ENCODE peak calls at places on chromosome 19, in six cellular contexts. R is small intestine, C is uterus, A is neuronal stem cell, N is fibroblast of lung, I is lung. H is an unnamed sample.

GRCh38 chr19:6276447-6276846 is 3.3 kb downstream of the MLLT1 start:
- DNase-seq in R (no peak), C (peak), A (no peak), N (peak), I (peak), H (peak)

GRCh38 chr19:13028027-13028426 is 32.8 kb downstream of the NFIX start:
- DNase-seq in R (no peak), C (no peak), A (no peak), N (no peak), I (no peak), H (no peak)

GRCh38 chr19:15374105-15374651 is 5.4 kb downstream of the AKAP8 start:
- DNase-seq in R (no peak), C (no peak), A (no peak), N (no peak), I (no peak), H (no peak)

GRCh38 chr19:37506387-37507166 is at the start of gene ZNF793:
- DNase-seq in R (peak), C (peak), A (peak), N (peak), I (peak), H (peak)

GRCh38 chr19:34305221-34306058 is 51.1 kb downstream of the GARRE1 start:
- DNase-seq in R (no peak), C (no peak), A (no peak), N (no peak), I (no peak), H (no peak)

GRCh38 chr19:55683449-55684261 is 8.6 kb downstream of the EPN1 start:
- DNase-seq in R (peak), C (no peak), A (no peak), N (no peak), I (peak), H (no peak)

GRCh38 chr19:48836089-48837017 is at the start of gene HSD17B14:
- DNase-seq in R (no peak), C (peak), A (peak), N (peak), I (no peak), H (no peak)

GRCh38 chr19:47232422-47233211 is 1.6 kb upstream of the BBC3 start:
- DNase-seq in R (peak), C (no peak), A (no peak), N (peak), I (no peak), H (no peak)

GRCh38 chr19:56125806-56126590 is 4.9 kb upstream of the ZNF787 start:
- DNase-seq in R (peak), C (no peak), A (no peak), N (peak), I (no peak), H (no peak)

GRCh38 chr19:16226878-16227836 is 29.4 kb downstream of the AP1M1 start:
- DNase-seq in R (no peak), C (no peak), A (no peak), N (no peak), I (no peak), H (no peak)

GRCh38 chr19:11375143-11375948 is 880 bp downstream of the SWSAP1 start:
- DNase-seq in R (peak), C (peak), A (no peak), N (no peak), I (peak), H (peak)

DNA sequence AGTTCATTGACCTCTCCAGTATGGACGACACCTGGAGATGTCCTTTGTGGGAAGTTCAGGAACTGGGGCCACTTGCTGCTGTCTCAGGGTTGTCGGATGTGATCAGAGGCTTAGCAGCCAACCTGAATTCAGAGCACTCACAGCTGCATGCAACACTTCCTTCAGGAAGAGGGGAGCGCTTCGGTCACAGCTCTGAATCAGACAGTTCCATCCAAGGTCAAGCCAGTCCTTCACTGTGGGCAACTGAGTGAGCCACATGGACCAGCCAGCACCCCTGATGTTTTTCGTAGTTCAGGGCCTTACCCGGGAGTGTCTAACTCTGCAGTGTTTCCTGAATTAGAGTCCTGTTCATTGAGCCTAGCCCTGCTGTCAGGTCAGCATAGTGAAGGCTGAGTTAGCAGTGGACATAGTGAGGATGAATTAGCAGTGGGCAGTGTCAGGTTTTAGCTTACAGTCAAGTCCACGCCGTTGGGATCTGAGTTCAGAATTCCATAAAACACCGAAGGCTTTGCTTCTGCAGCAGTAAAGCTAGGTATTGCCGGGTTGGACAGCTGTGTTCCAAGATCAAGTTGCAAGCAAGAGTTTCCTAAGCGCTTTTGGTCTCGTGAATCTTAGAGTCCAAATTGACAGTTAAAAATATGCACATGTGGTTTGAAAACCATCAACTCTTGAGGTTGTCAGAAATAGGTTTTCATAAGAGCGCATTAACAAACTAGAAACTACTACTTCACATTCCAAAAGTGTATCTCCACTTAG is 5.1 kb downstream of the ZNF555 start:
- DNase-seq in R (no peak), C (no peak), A (no peak), N (no peak), I (no peak), H (no peak)
- H3K27ac ChIP-seq in R (no peak), C (no peak), A (no peak), N (no peak), I (no peak), H (no peak)

DNA sequence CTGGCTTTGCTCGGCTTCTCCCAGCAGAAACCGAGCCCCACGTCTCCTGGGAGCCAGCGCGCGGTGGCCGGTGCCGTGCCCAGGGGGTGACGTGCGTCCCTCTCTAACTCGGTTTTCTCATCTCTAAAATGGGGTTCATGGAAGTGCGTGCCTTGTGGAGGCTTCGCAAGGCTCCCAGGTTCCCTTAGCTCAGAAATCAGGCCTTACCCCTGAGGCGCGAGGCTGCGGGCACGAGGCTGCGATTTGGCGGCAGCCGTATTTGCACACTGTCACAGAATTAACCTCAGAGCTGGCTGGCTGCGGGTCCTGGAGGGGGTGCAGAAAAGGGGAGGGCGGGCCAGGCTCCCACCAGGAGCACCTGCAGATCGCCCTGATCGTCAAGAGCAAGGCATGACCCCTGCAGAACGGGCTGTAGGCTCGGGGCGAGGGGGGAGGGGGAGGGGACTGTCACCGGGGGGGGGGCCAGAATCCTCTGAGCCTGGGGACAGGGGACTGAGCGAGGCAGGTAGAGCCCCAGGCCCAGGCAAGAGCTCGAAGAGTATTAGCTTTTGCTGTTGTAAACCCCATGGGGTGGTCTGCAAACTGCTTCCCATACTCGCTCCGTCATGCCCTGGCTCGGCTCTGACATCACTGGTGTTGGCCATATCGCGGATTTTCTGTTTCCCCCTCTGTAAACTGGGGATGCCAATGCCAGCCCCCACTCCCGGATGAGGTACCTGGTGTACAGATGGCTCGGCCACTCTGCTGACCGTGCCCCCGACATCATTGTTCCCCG is 62.2 kb downstream of the CCNE1 start:
- DNase-seq in R (no peak), C (no peak), A (no peak), N (no peak), I (no peak), H (no peak)
- H3K4me3 ChIP-seq in R (no peak), C (no peak), A (peak), N (no peak), I (no peak), H (peak)

GRCh38 chr19:9857076-9857721 is 22.1 kb downstream of the PIN1 start:
- DNase-seq in R (no peak), C (no peak), A (no peak), N (no peak), I (no peak), H (no peak)

GRCh38 chr19:9856609-9857008 is 21.5 kb downstream of the PIN1 start:
- DNase-seq in R (no peak), C (no peak), A (no peak), N (no peak), I (no peak), H (no peak)

GRCh38 chr19:9857920-9858746 is 23.0 kb downstream of the PIN1 start:
- DNase-seq in R (peak), C (no peak), A (no peak), N (no peak), I (no peak), H (no peak)

GRCh38 chr19:9860407-9860806 is 25.3 kb downstream of the PIN1 start:
- DNase-seq in R (no peak), C (no peak), A (no peak), N (no peak), I (no peak), H (no peak)

DNA sequence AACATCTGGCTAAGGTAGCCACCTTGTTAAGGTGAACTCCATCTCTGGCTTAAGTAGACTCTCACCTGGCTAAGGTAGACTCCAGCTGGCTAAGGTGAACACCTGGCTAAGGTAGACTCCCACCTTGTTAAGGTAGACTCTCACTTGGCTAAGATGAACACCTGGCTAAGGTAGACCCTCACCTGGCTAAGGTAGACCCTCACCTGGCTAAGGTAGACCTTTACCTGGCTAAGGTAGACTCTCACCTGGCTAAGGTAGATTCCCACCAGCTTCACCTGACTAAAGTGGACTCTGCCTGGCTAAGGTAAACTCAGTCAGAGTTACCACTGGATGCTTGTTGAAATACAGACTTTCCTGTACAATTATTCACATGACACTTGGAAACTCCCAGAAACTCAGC is 23.6 kb downstream of the PIN1 start:
- DNase-seq in R (no peak), C (no peak), A (no peak), N (no peak), I (no peak), H (no peak)
- H3K27ac ChIP-seq in R (peak), C (no peak), A (no peak), N (no peak), I (no peak), H (no peak)

GRCh38 chr19:4371898-4372629 is 28.3 kb downstream of the SH3GL1 start:
- DNase-seq in R (no peak), C (no peak), A (no peak), N (no peak), I (no peak), H (no peak)

GRCh38 chr19:4369109-4369887 is 25.9 kb downstream of the MPND start:
- DNase-seq in R (peak), C (no peak), A (no peak), N (no peak), I (peak), H (no peak)

GRCh38 chr19:4371209-4371897 is 28.0 kb downstream of the MPND start:
- DNase-seq in R (no peak), C (no peak), A (no peak), N (no peak), I (no peak), H (no peak)

GRCh38 chr19:4369888-4370260 is 26.5 kb downstream of the MPND start:
- DNase-seq in R (peak), C (no peak), A (no peak), N (no peak), I (no peak), H (no peak)

DNA sequence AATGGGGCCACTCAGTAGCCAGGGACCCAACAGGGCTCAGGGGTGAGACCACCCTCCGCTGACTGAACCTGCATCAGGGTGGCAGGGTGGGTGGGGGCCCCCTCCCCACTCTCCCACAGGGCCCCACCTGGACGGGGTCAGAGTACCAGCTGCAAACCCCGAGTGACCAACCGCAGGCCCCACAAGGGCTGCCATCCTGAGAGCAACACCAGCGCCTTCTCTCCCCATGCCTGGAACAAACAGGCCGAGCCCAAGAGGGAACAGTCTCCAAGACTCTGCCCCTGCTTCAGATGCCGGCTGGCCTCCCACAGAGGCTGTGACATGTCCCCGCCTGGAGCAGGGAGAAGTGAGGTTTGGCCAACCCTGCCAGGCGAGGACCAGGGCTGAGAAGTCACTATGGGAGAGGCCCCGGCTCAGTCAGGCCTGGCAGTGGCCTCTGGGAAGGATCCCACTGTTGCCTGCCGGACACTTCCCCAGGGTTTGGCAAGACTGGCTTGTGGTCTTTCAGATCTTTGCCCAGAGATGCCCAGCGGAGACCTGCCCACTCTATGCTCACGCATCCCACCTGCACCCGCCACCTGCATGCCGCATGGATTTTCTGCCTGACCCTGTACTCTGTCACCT is 27.2 kb downstream of the MPND start:
- DNase-seq in R (no peak), C (no peak), A (no peak), N (no peak), I (no peak), H (no peak)
- H3K4me3 ChIP-seq in R (no peak), C (no peak), A (no peak), N (no peak), I (no peak), H (no peak)

DNA sequence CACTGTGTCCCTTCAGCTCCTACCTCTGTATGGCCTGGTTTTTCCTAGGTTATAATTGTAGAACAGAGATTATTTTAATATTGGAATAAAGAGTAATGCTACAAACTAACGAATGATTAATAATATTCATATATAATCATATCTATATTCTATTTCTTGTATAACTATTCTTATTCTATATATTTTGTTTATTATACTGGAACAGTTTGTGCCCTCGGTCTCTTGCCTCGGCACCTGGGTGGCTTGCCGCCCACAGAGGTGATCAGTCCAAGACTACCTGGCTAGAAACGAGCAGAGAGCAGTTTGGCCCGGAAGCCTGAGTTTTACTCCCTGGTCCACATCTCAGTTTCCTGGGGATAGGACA is 3.9 kb upstream of the SLC27A1 start:
- DNase-seq in R (no peak), C (no peak), A (no peak), N (no peak), I (no peak), H (no peak)
- H3K27ac ChIP-seq in R (no peak), C (peak), A (no peak), N (no peak), I (no peak), H (no peak)

H was measured in tibial nerve.